ENCODE peak calls at places on chromosomes 7 and 10, in five cellular contexts. One of them, this sample, is unnamed.

GRCh38 chr7:30842542-30843451 is 68.9 kb upstream of the AQP1 start:
- DNase-seq in GM12865: no peak
- DNase-seq in progenitor cell of endocrine pancreas: no peak
- DNase-seq in tibial nerve: no peak
- DNase-seq in astrocyte of the spinal cord: no peak
- DNase-seq in this sample: peak

GRCh38 chr10:124296121-124296812 is 122.5 kb downstream of the OAT start:
- DNase-seq in GM12865: peak
- DNase-seq in progenitor cell of endocrine pancreas: no peak
- DNase-seq in tibial nerve: no peak
- DNase-seq in astrocyte of the spinal cord: peak
- DNase-seq in this sample: no peak

GRCh38 chr7:155729847-155730246 is 82.4 kb downstream of the SHH start:
- DNase-seq in GM12865: no peak
- DNase-seq in progenitor cell of endocrine pancreas: no peak
- DNase-seq in tibial nerve: no peak
- DNase-seq in astrocyte of the spinal cord: peak
- DNase-seq in this sample: peak

GRCh38 chr10:102067091-102067916 is 2.2 kb downstream of the HPS6 start:
- DNase-seq in GM12865: no peak
- DNase-seq in progenitor cell of endocrine pancreas: no peak
- DNase-seq in tibial nerve: no peak
- DNase-seq in astrocyte of the spinal cord: no peak
- DNase-seq in this sample: no peak

GRCh38 chr10:87974769-87975168 is 111.3 kb downstream of the PTEN start:
- DNase-seq in GM12865: no peak
- DNase-seq in progenitor cell of endocrine pancreas: no peak
- DNase-seq in tibial nerve: no peak
- DNase-seq in astrocyte of the spinal cord: no peak
- DNase-seq in this sample: no peak

GRCh38 chr10:114151486-114151885 is 22.5 kb downstream of the CCDC186 start:
- DNase-seq in GM12865: no peak
- DNase-seq in progenitor cell of endocrine pancreas: no peak
- DNase-seq in tibial nerve: no peak
- DNase-seq in astrocyte of the spinal cord: peak
- DNase-seq in this sample: peak

GRCh38 chr7:26704036-26704435 is 160.4 kb downstream of the SKAP2 start:
- DNase-seq in GM12865: no peak
- DNase-seq in progenitor cell of endocrine pancreas: no peak
- DNase-seq in tibial nerve: no peak
- DNase-seq in astrocyte of the spinal cord: no peak
- DNase-seq in this sample: no peak

GRCh38 chr10:59360605-59361515 is 1.5 kb downstream of the FAM13C start:
- DNase-seq in GM12865: no peak
- DNase-seq in progenitor cell of endocrine pancreas: no peak
- DNase-seq in tibial nerve: no peak
- DNase-seq in astrocyte of the spinal cord: no peak
- DNase-seq in this sample: peak

GRCh38 chr7:1579481-1580421 is 9.9 kb upstream of the PSMG3 start:
- DNase-seq in GM12865: peak
- DNase-seq in progenitor cell of endocrine pancreas: peak
- DNase-seq in tibial nerve: no peak
- DNase-seq in astrocyte of the spinal cord: peak
- DNase-seq in this sample: peak

GRCh38 chr10:94122247-94122646 is 128.5 kb downstream of the PLCE1 start:
- DNase-seq in GM12865: no peak
- DNase-seq in progenitor cell of endocrine pancreas: no peak
- DNase-seq in tibial nerve: no peak
- DNase-seq in astrocyte of the spinal cord: no peak
- DNase-seq in this sample: no peak

GRCh38 chr10:1121311-1121970 is 65.3 kb downstream of the WDR37 start:
- DNase-seq in GM12865: no peak
- DNase-seq in progenitor cell of endocrine pancreas: no peak
- DNase-seq in tibial nerve: no peak
- DNase-seq in astrocyte of the spinal cord: no peak
- DNase-seq in this sample: no peak

GRCh38 chr10:3876563-3876962 is 91.6 kb upstream of the KLF6 start:
- DNase-seq in GM12865: no peak
- DNase-seq in progenitor cell of endocrine pancreas: no peak
- DNase-seq in tibial nerve: no peak
- DNase-seq in astrocyte of the spinal cord: no peak
- DNase-seq in this sample: no peak

GRCh38 chr7:99679400-99680191 is at the start of gene CYP3A5:
- DNase-seq in GM12865: no peak
- DNase-seq in progenitor cell of endocrine pancreas: no peak
- DNase-seq in tibial nerve: no peak
- DNase-seq in astrocyte of the spinal cord: no peak
- DNase-seq in this sample: no peak

GRCh38 chr7:33065981-33066380 is 3.4 kb upstream of the NT5C3A start:
- DNase-seq in GM12865: no peak
- DNase-seq in progenitor cell of endocrine pancreas: no peak
- DNase-seq in tibial nerve: no peak
- DNase-seq in astrocyte of the spinal cord: no peak
- DNase-seq in this sample: no peak

GRCh38 chr7:116265881-116266280 is 55.5 kb downstream of the TES start:
- DNase-seq in GM12865: no peak
- DNase-seq in progenitor cell of endocrine pancreas: no peak
- DNase-seq in tibial nerve: no peak
- DNase-seq in astrocyte of the spinal cord: no peak
- DNase-seq in this sample: no peak

GRCh38 chr10:125003146-125003900 is 61.4 kb downstream of the ZRANB1 start:
- DNase-seq in GM12865: no peak
- DNase-seq in progenitor cell of endocrine pancreas: no peak
- DNase-seq in tibial nerve: no peak
- DNase-seq in astrocyte of the spinal cord: no peak
- DNase-seq in this sample: no peak

DNA sequence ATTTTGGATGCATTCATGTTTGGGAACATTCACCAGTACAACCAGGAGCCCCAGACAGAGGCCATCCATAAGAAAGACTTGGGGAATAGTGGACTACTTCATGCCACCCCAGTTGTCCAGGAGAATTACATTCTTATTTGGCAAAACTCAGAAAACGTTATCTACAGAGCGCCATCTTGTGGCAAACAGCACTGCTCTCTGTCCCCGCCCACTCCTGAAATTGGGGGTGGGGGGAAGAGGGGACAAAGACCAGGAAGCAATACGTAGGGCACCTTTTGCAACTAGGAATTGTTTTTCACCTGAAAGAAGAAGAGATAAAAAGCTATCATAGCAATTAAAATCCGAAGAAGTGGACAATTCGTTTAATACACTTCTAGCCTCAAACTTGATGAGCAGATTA is 134.6 kb upstream of the MGMT start:
- DNase-seq in GM12865: peak
- DNase-seq in progenitor cell of endocrine pancreas: no peak
- DNase-seq in tibial nerve: no peak
- DNase-seq in astrocyte of the spinal cord: no peak
- DNase-seq in this sample: peak
- TF ChIP-seq CTCF in GM12865: peak
- TF ChIP-seq CTCF in progenitor cell of endocrine pancreas: peak
- TF ChIP-seq CTCF in tibial nerve: peak
- TF ChIP-seq CTCF in astrocyte of the spinal cord: peak
- TF ChIP-seq CTCF in this sample: no peak

DNA sequence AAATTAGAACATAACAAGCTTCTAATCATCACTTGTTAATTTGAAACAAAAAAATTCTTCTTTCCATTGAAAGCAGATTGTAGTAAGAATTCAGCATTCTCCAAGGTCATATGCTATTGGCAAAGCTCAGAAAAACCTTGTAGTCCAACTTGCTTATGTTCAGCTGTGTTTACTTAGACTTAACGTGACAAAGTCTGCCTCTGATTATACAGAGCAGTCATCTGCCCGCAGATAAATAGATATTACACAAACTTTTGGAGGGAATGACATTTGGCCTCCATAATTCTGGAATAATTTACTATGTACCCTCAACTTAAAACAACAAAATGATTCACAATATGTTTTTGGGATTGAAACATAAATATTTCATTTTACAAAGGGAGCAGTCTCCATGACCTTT is 45.8 kb downstream of the MKX start:
- DNase-seq in GM12865: no peak
- DNase-seq in progenitor cell of endocrine pancreas: no peak
- DNase-seq in tibial nerve: no peak
- DNase-seq in astrocyte of the spinal cord: no peak
- DNase-seq in this sample: no peak
- TF ChIP-seq CTCF in GM12865: no peak
- TF ChIP-seq CTCF in progenitor cell of endocrine pancreas: no peak
- TF ChIP-seq CTCF in tibial nerve: no peak
- TF ChIP-seq CTCF in astrocyte of the spinal cord: no peak
- TF ChIP-seq CTCF in this sample: no peak

GRCh38 chr7:90920336-90920735 is 324.2 kb downstream of the CDK14 start:
- DNase-seq in GM12865: no peak
- DNase-seq in progenitor cell of endocrine pancreas: no peak
- DNase-seq in tibial nerve: no peak
- DNase-seq in astrocyte of the spinal cord: no peak
- DNase-seq in this sample: no peak
- TF ChIP-seq CTCF in GM12865: no peak
- TF ChIP-seq CTCF in progenitor cell of endocrine pancreas: no peak
- TF ChIP-seq CTCF in tibial nerve: no peak
- TF ChIP-seq CTCF in astrocyte of the spinal cord: no peak
- TF ChIP-seq CTCF in this sample: no peak

GRCh38 chr7:144063710-144064109 is 5.9 kb upstream of the OR2A25 start:
- DNase-seq in GM12865: peak
- DNase-seq in progenitor cell of endocrine pancreas: no peak
- DNase-seq in tibial nerve: no peak
- DNase-seq in astrocyte of the spinal cord: no peak
- DNase-seq in this sample: no peak
- TF ChIP-seq CTCF in GM12865: peak
- TF ChIP-seq CTCF in progenitor cell of endocrine pancreas: peak
- TF ChIP-seq CTCF in tibial nerve: no peak
- TF ChIP-seq CTCF in astrocyte of the spinal cord: no peak
- TF ChIP-seq CTCF in this sample: peak

GRCh38 chr10:73644015-73644743 is 2.9 kb upstream of the MYOZ1 start:
- DNase-seq in GM12865: peak
- DNase-seq in progenitor cell of endocrine pancreas: peak
- DNase-seq in tibial nerve: no peak
- DNase-seq in astrocyte of the spinal cord: peak
- DNase-seq in this sample: peak
- TF ChIP-seq CTCF in GM12865: peak
- TF ChIP-seq CTCF in progenitor cell of endocrine pancreas: peak
- TF ChIP-seq CTCF in tibial nerve: peak
- TF ChIP-seq CTCF in astrocyte of the spinal cord: peak
- TF ChIP-seq CTCF in this sample: peak

GRCh38 chr7:129613016-129613337 is 1.5 kb downstream of the NRF1 start:
- DNase-seq in GM12865: no peak
- DNase-seq in progenitor cell of endocrine pancreas: no peak
- DNase-seq in tibial nerve: no peak
- DNase-seq in astrocyte of the spinal cord: no peak
- DNase-seq in this sample: no peak
- TF ChIP-seq CTCF in GM12865: no peak
- TF ChIP-seq CTCF in progenitor cell of endocrine pancreas: no peak
- TF ChIP-seq CTCF in tibial nerve: no peak
- TF ChIP-seq CTCF in astrocyte of the spinal cord: no peak
- TF ChIP-seq CTCF in this sample: no peak

DNA sequence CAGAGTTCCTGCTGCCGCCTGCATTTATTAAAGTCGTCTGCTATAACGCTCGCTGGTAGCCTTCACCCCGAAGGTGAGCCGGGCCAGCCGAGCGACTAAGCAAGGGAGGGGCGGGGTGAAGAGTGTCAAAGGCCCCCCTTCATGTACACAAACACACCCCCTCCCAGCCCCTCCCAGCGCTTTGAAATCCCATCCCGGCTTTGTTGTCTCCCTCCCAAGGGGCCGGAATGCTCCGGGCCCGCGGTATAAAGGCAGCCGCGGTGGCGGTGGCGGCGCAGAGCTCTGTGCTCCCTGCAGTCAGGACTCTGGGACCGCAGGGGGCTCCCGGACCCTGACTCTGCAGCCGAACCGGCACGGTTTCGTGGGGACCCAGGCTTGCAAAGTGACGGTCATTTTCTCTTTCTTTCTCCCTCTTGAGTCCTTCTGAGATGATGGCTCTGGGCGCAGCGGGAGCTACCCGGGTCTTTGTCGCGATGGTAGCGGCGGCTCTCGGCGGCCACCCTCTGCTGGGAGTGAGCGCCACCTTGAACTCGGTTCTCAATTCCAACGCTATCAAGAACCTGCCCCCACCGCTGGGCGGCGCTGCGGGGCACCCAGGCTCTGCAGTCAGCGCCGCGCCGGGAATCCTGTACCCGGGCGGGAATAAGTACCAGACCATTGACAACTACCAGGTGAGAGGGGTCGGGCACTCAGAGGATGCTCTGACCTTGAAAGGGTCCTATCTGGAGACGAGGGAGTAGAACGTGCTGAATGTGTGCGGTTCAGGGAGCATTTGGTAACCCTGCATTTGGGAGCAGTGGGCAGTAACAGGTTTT is at the start of gene DKK1:
- DNase-seq in GM12865: peak
- DNase-seq in progenitor cell of endocrine pancreas: peak
- DNase-seq in tibial nerve: peak
- DNase-seq in astrocyte of the spinal cord: peak
- DNase-seq in this sample: peak
- TF ChIP-seq CTCF in GM12865: peak
- TF ChIP-seq CTCF in progenitor cell of endocrine pancreas: peak
- TF ChIP-seq CTCF in tibial nerve: peak
- TF ChIP-seq CTCF in astrocyte of the spinal cord: peak
- TF ChIP-seq CTCF in this sample: peak

DNA sequence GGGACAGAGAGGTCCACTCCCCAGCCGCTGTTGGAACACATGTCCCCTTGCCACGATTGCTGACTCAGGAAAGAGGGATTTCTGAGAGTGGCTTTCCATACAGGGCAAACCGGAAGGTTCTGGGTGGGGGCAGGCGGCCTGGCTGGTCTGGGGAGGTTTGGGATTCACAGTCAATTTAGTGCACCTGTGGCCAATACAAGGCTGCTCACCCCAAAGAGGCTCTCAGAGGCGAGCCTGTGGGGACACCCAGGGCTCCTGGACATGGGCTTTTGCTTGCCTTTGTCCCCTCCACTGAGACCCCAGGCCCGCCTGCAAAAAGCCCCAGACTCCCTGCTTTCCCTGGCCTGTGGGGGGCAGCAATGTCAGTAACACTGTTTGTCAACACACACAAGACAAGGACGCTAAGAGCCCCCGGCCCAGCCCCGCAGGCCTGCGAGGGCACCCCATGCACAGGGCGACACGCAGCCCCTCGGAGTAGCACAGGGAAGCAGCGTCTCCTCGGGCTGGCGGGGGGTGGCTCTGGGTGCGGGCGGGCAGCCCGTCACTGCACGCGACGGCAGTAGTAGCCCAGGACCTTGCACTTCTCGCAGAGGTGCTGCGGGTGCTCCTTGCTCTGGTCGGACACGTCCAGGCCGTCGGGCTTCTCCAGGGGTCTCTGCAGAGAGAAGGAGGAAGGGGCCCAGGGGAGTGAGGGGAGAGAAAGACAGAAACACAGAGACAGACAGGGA is 38.7 kb downstream of the PPIF start:
- DNase-seq in GM12865: no peak
- DNase-seq in progenitor cell of endocrine pancreas: peak
- DNase-seq in tibial nerve: peak
- DNase-seq in astrocyte of the spinal cord: no peak
- DNase-seq in this sample: no peak
- TF ChIP-seq CTCF in GM12865: no peak
- TF ChIP-seq CTCF in progenitor cell of endocrine pancreas: peak
- TF ChIP-seq CTCF in tibial nerve: no peak
- TF ChIP-seq CTCF in astrocyte of the spinal cord: peak
- TF ChIP-seq CTCF in this sample: no peak

GRCh38 chr7:22725585-22725984 is 1.4 kb upstream of the IL6 start:
- DNase-seq in GM12865: peak
- DNase-seq in progenitor cell of endocrine pancreas: no peak
- DNase-seq in tibial nerve: no peak
- DNase-seq in astrocyte of the spinal cord: peak
- DNase-seq in this sample: peak
- TF ChIP-seq CTCF in GM12865: peak
- TF ChIP-seq CTCF in progenitor cell of endocrine pancreas: peak
- TF ChIP-seq CTCF in tibial nerve: no peak
- TF ChIP-seq CTCF in astrocyte of the spinal cord: no peak
- TF ChIP-seq CTCF in this sample: no peak

This sample was measured in cardiac fibroblast.